ENCODE peak calls at places on chromosomes 1 and 21, in seven cellular contexts. F is nucleus accumbens; C is NCI-H345; K is CD8-positive, alpha-beta T cell; S is IMR-90; N is NCI-H226; D is T-cell. L is an unnamed sample.

GRCh38 chr1:3049905-3050304 is 19.1 kb upstream of the PRDM16 start:
- DNase-seq in K (no peak), N (no peak), C (no peak), S (no peak), F (no peak), D (no peak), L (no peak)

GRCh38 chr1:97094257-97094972 is 372.8 kb downstream of the PTBP2 start:
- DNase-seq in C (no peak), F (no peak), K (no peak), S (peak; percentile 94), N (peak; percentile 91), D (no peak), L (no peak)

GRCh38 chr21:45318556-45319341 is 31.1 kb upstream of the POFUT2 start:
- DNase-seq in K (no peak), S (peak; percentile 54), F (no peak), D (no peak), N (no peak), C (no peak), L (no peak)

GRCh38 chr1:11929849-11930248 is 3.6 kb upstream of the KIAA2013 start:
- DNase-seq in D (no peak), C (no peak), K (no peak), S (peak; percentile 71), F (no peak), N (no peak), L (no peak)

GRCh38 chr1:7558041-7558461 is 213.0 kb upstream of the VAMP3 start:
- DNase-seq in N (no peak), K (no peak), F (no peak), C (no peak), D (no peak), S (no peak), L (no peak)

GRCh38 chr21:36127977-36128376 is 6.9 kb upstream of the CBR3 start:
- DNase-seq in D (no peak), S (no peak), F (no peak), N (no peak), K (no peak), C (no peak), L (no peak)

GRCh38 chr21:45457832-45458172 is 52.8 kb downstream of the COL18A1 start:
- DNase-seq in K (no peak), D (no peak), S (no peak), F (no peak), C (no peak), N (no peak), L (no peak)

GRCh38 chr1:27038020-27038419 is 25.4 kb upstream of the TENT5B start:
- DNase-seq in F (no peak), D (no peak), S (no peak), C (no peak), K (no peak), N (no peak), L (no peak)

GRCh38 chr21:45583831-45584509 is 41.7 kb upstream of the SLC19A1 start:
- DNase-seq in N (no peak), D (no peak), F (no peak), S (no peak), K (no peak), C (no peak), L (no peak)

GRCh38 chr1:26593385-26593784 is 63.8 kb downstream of the RPS6KA1 start:
- DNase-seq in K (no peak), S (no peak), D (no peak), N (no peak), F (no peak), C (no peak), L (no peak)

GRCh38 chr1:177975588-177976495 is 6.0 kb upstream of the SEC16B start:
- DNase-seq in C (no peak), F (no peak), D (no peak), S (peak; percentile 88), N (peak; percentile 81), K (no peak), L (no peak)

GRCh38 chr1:155127105-155127671 is 488 bp upstream of the EFNA1 start:
- DNase-seq in N (peak; percentile 30), D (no peak), F (peak; percentile 86), K (no peak), C (peak; percentile 65), S (peak; percentile 57), L (no peak)